ENCODE peak calls at places on chromosomes 4 and X, in six cellular contexts. One of them, this sample, is unnamed.

GRCh38 chrX:73930300-73930699 is 367.3 kb downstream of the CHIC1 start:
- DNase-seq in GM12878: no peak
- DNase-seq in HepG2: no peak
- DNase-seq in SK-N-SH: no peak
- DNase-seq in A549: peak; percentile 31
- DNase-seq in K562: no peak
- DNase-seq in this sample: peak; percentile 70

GRCh38 chrX:96004386-96004785 is 680.3 kb upstream of the DIAPH2 start:
- DNase-seq in GM12878: no peak
- DNase-seq in HepG2: no peak
- DNase-seq in SK-N-SH: no peak
- DNase-seq in A549: no peak
- DNase-seq in K562: no peak
- DNase-seq in this sample: peak; percentile 74

GRCh38 chr4:185013715-185014114 is 4.6 kb upstream of the HELT start:
- DNase-seq in GM12878: no peak
- DNase-seq in HepG2: no peak
- DNase-seq in SK-N-SH: no peak
- DNase-seq in A549: no peak
- DNase-seq in K562: no peak
- DNase-seq in this sample: peak; percentile 12

GRCh38 chr4:42339935-42340406 is 57.3 kb upstream of the SHISA3 start:
- DNase-seq in GM12878: no peak
- DNase-seq in HepG2: no peak
- DNase-seq in SK-N-SH: no peak
- DNase-seq in A549: no peak
- DNase-seq in K562: no peak
- DNase-seq in this sample: peak; percentile 53

GRCh38 chr4:185343726-185344581 is 51.8 kb downstream of the LRP2BP start:
- DNase-seq in GM12878: no peak
- DNase-seq in HepG2: no peak
- DNase-seq in SK-N-SH: peak; percentile 66
- DNase-seq in A549: no peak
- DNase-seq in K562: no peak
- DNase-seq in this sample: peak; percentile 27

GRCh38 chr4:101418055-101418454 is 70.7 kb upstream of the PPP3CA start:
- DNase-seq in GM12878: peak; percentile 51
- DNase-seq in HepG2: no peak
- DNase-seq in SK-N-SH: no peak
- DNase-seq in A549: no peak
- DNase-seq in K562: no peak
- DNase-seq in this sample: no peak

GRCh38 chr4:110854021-110854678 is 231.3 kb upstream of the PITX2 start:
- DNase-seq in GM12878: no peak
- DNase-seq in HepG2: no peak
- DNase-seq in SK-N-SH: no peak
- DNase-seq in A549: peak; percentile 2
- DNase-seq in K562: no peak
- DNase-seq in this sample: peak; percentile 84

GRCh38 chr4:186554890-186555827 is at the start of gene MTNR1A:
- DNase-seq in GM12878: no peak
- DNase-seq in HepG2: no peak
- DNase-seq in SK-N-SH: peak; percentile 48
- DNase-seq in A549: peak; percentile 44
- DNase-seq in K562: no peak
- DNase-seq in this sample: no peak

GRCh38 chr4:39348371-39349265 is 17.5 kb downstream of the RFC1 start:
- DNase-seq in GM12878: no peak
- DNase-seq in HepG2: peak; percentile 41
- DNase-seq in SK-N-SH: no peak
- DNase-seq in A549: peak; percentile 33
- DNase-seq in K562: peak; percentile 19
- DNase-seq in this sample: peak; percentile 56

GRCh38 chr4:23290656-23291055 is 597.9 kb downstream of the GBA3 start:
- DNase-seq in GM12878: no peak
- DNase-seq in HepG2: no peak
- DNase-seq in SK-N-SH: no peak
- DNase-seq in A549: peak; percentile 51
- DNase-seq in K562: peak; percentile 11
- DNase-seq in this sample: no peak

GRCh38 chrX:119478504-119478903 is 10.3 kb downstream of the SLC25A5 start:
- DNase-seq in GM12878: no peak
- DNase-seq in HepG2: no peak
- DNase-seq in SK-N-SH: no peak
- DNase-seq in A549: no peak
- DNase-seq in K562: no peak
- DNase-seq in this sample: no peak

GRCh38 chr4:7780751-7781348 is 158.8 kb downstream of the AFAP1 start:
- DNase-seq in GM12878: no peak
- DNase-seq in HepG2: no peak
- DNase-seq in SK-N-SH: no peak
- DNase-seq in A549: no peak
- DNase-seq in K562: no peak
- DNase-seq in this sample: no peak

GRCh38 chr4:52966781-52967180 is 104.7 kb downstream of the RASL11B start:
- DNase-seq in GM12878: no peak
- DNase-seq in HepG2: no peak
- DNase-seq in SK-N-SH: no peak
- DNase-seq in A549: no peak
- DNase-seq in K562: no peak
- DNase-seq in this sample: no peak

GRCh38 chr4:1171306-1172227 is 816 bp downstream of the SPON2 start:
- DNase-seq in GM12878: no peak
- DNase-seq in HepG2: no peak
- DNase-seq in SK-N-SH: peak; percentile 68
- DNase-seq in A549: no peak
- DNase-seq in K562: no peak
- DNase-seq in this sample: no peak

GRCh38 chr4:1174941-1175634 is 2.7 kb upstream of the SPON2 start:
- DNase-seq in GM12878: no peak
- DNase-seq in HepG2: no peak
- DNase-seq in SK-N-SH: no peak
- DNase-seq in A549: no peak
- DNase-seq in K562: no peak
- DNase-seq in this sample: no peak

GRCh38 chr4:1170805-1171305 is 1.5 kb downstream of the SPON2 start:
- DNase-seq in GM12878: no peak
- DNase-seq in HepG2: no peak
- DNase-seq in SK-N-SH: peak; percentile 39
- DNase-seq in A549: no peak
- DNase-seq in K562: no peak
- DNase-seq in this sample: no peak

GRCh38 chr4:1172228-1172851 is at the start of gene SPON2:
- DNase-seq in GM12878: no peak
- DNase-seq in HepG2: peak; percentile 39
- DNase-seq in SK-N-SH: peak; percentile 65
- DNase-seq in A549: no peak
- DNase-seq in K562: no peak
- DNase-seq in this sample: peak; percentile 27

DNA sequence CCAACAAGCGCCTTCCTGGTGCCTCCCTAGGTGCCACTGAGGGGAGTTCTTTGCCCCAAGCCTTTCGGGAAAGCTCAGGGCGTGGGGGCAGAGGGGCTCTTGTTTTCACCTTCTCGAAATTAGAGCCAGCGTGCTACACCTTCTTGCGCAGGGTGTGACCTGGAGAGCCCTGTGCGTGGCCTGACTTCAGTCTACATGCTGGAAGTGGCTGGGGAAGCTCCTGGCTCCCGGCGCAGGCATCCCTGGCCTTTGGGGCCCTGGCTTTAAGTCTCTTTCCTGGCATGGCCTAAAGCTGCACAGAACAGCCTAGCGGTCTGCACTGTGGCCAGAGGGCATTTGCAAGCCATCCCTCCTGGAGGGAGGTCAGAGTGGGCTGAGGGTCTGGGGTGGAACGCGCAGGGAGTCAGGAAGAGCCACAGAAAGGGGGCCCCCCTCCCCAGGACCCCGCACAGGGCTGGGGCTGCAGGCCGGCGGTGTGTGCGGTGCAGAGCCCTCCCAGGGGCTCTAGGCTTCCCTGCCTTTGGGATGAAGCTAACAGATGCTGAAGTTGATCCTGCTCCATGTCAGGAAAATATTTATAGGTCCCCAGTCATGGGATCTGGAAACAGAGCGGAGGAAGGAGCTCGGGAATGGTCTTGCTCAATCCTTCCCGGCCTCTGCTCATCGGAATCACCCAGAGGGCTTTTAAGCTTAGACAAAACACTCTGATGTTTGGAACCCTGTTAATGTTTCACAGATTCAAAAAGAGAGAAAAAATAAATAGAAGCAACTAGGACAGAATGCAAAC is 781 bp upstream of the SPON2 start:
- DNase-seq in GM12878: no peak
- DNase-seq in HepG2: peak; percentile 89
- DNase-seq in SK-N-SH: peak; percentile 38
- DNase-seq in A549: peak; percentile 61
- DNase-seq in K562: no peak
- DNase-seq in this sample: peak; percentile 78
- TF ChIP-seq SMC3 in GM12878: no peak
- TF ChIP-seq SMC3 in HepG2: no peak
- TF ChIP-seq SMC3 in SK-N-SH: no peak
- TF ChIP-seq SMC3 in A549: no peak
- TF ChIP-seq SMC3 in K562: no peak
- TF ChIP-seq SMC3 in this sample: no peak

DNA sequence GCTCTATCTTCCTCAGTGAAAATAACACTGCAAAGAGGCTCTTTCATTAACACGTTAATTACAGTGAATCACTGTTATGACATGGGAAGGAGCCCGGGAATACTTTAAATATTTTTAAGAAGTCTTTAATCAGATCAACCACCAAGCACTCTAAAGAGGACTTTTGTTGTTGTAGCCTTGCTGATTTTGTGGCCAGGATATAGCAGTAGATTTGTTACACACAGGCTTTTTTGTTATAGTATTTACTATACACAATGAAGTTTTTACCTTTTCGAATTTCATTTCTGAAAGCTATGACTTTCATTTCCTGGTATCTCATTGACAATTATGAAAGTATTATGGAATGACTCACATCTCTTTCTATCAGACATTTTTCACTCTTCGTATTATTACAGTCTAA is 20.3 kb downstream of the FGF13 start:
- DNase-seq in GM12878: no peak
- DNase-seq in HepG2: no peak
- DNase-seq in SK-N-SH: no peak
- DNase-seq in A549: no peak
- DNase-seq in K562: no peak
- DNase-seq in this sample: no peak
- TF ChIP-seq SMC3 in GM12878: no peak
- TF ChIP-seq SMC3 in HepG2: no peak
- TF ChIP-seq SMC3 in SK-N-SH: no peak
- TF ChIP-seq SMC3 in A549: no peak
- TF ChIP-seq SMC3 in K562: no peak
- TF ChIP-seq SMC3 in this sample: no peak

GRCh38 chrX:124388562-124388961 is 42.2 kb downstream of the SH2D1A start:
- DNase-seq in GM12878: no peak
- DNase-seq in HepG2: peak; percentile 9
- DNase-seq in SK-N-SH: peak; percentile 21
- DNase-seq in A549: peak; percentile 49
- DNase-seq in K562: peak; percentile 75
- DNase-seq in this sample: peak; percentile 49
- TF ChIP-seq SMC3 in GM12878: peak; percentile 63
- TF ChIP-seq SMC3 in HepG2: peak; percentile 18
- TF ChIP-seq SMC3 in SK-N-SH: peak; percentile 55
- TF ChIP-seq SMC3 in A549: peak; percentile 46
- TF ChIP-seq SMC3 in K562: peak; percentile 58
- TF ChIP-seq SMC3 in this sample: peak; percentile 43

DNA sequence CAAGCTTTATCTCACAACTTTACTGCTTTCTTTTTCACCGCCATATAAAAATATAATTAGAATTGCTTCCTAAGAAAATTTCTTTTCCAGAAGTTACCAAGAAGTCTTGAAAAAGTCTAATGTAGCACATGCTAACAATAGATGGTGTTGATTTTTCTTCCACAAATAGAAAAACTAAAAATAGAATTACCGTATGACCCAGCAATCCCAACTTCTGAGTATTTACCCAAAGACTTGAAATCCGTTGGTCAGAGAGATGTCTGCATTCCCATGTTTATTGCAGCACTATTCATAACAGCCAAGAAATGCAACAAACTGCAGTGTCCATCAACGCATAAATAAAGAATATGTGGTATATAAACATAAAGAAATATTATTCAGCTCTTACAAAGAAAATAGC is 17.8 kb upstream of the EDNRA start:
- DNase-seq in GM12878: no peak
- DNase-seq in HepG2: no peak
- DNase-seq in SK-N-SH: no peak
- DNase-seq in A549: no peak
- DNase-seq in K562: no peak
- DNase-seq in this sample: peak; percentile 19
- TF ChIP-seq SMC3 in GM12878: no peak
- TF ChIP-seq SMC3 in HepG2: no peak
- TF ChIP-seq SMC3 in SK-N-SH: no peak
- TF ChIP-seq SMC3 in A549: no peak
- TF ChIP-seq SMC3 in K562: no peak
- TF ChIP-seq SMC3 in this sample: no peak

GRCh38 chr4:112514079-112514448 is 1.9 kb downstream of the NEUROG2 start:
- DNase-seq in GM12878: no peak
- DNase-seq in HepG2: no peak
- DNase-seq in SK-N-SH: peak; percentile 33
- DNase-seq in A549: no peak
- DNase-seq in K562: no peak
- DNase-seq in this sample: no peak
- TF ChIP-seq SMC3 in GM12878: no peak
- TF ChIP-seq SMC3 in HepG2: no peak
- TF ChIP-seq SMC3 in SK-N-SH: no peak
- TF ChIP-seq SMC3 in A549: no peak
- TF ChIP-seq SMC3 in K562: no peak
- TF ChIP-seq SMC3 in this sample: no peak